ENCODE peak calls at places on chromosomes 3 and 15, in six cellular contexts. L is WTC11, P is progenitor cell of endocrine pancreas, B is glutamatergic neuron, M is left lung, O is stomach. H is an unnamed sample.

GRCh38 chr15:74302821-74303359 is 64.6 kb downstream of the CYP11A1 start:
- DNase-seq in L (peak; percentile 86), P (peak; percentile 53), B (peak; percentile 86), M (peak; percentile 63), O (peak; percentile 46), H (peak; percentile 83)

GRCh38 chr3:110995461-110996226 is 76.0 kb upstream of the NECTIN3 start:
- DNase-seq in L (no peak), P (no peak), B (no peak), M (no peak), O (no peak), H (no peak)

GRCh38 chr15:89654847-89655805 is at the start of gene KIF7:
- DNase-seq in L (peak; percentile 82), P (peak; percentile 54), B (peak; percentile 63), M (no peak), O (peak; percentile 31), H (peak; percentile 36)

GRCh38 chr3:49171775-49172500 is 540 bp downstream of the KLHDC8B start:
- DNase-seq in L (no peak), P (no peak), B (no peak), M (no peak), O (no peak), H (no peak)

GRCh38 chr3:171192176-171192854 is 165.8 kb upstream of the SLC2A2 start:
- DNase-seq in L (no peak), P (no peak), B (no peak), M (no peak), O (no peak), H (no peak)

GRCh38 chr15:38127306-38127731 is 125.3 kb upstream of the SPRED1 start:
- DNase-seq in L (no peak), P (no peak), B (no peak), M (no peak), O (no peak), H (no peak)

GRCh38 chr3:123298903-123299302 is 97.2 kb downstream of the SEC22A start:
- DNase-seq in L (no peak), P (no peak), B (no peak), M (no peak), O (no peak), H (no peak)

GRCh38 chr3:129398803-129399144 is 29.7 kb downstream of the EFCAB12 start:
- DNase-seq in L (no peak), P (no peak), B (peak; percentile 29), M (no peak), O (peak; percentile 26), H (peak; percentile 35)

GRCh38 chr3:71563827-71564226 is 19.7 kb downstream of the FOXP1 start:
- DNase-seq in L (no peak), P (no peak), B (no peak), M (no peak), O (peak; percentile 44), H (no peak)

GRCh38 chr15:36029606-36030005 is 483.6 kb upstream of the DPH6 start:
- DNase-seq in L (no peak), P (no peak), B (no peak), M (no peak), O (no peak), H (no peak)

GRCh38 chr3:57796261-57796660 is 40.2 kb downstream of the SLMAP start:
- DNase-seq in L (no peak), P (no peak), B (no peak), M (no peak), O (no peak), H (no peak)

GRCh38 chr3:74009961-74010859 is 385.5 kb upstream of the PDZRN3 start:
- DNase-seq in L (no peak), P (no peak), B (no peak), M (no peak), O (no peak), H (no peak)

GRCh38 chr3:19539488-19540395 is 391.4 kb downstream of the KCNH8 start:
- DNase-seq in L (no peak), P (no peak), B (no peak), M (no peak), O (no peak), H (no peak)

GRCh38 chr3:156417733-156418132 is 137.2 kb downstream of the SSR3 start:
- DNase-seq in L (no peak), P (no peak), B (no peak), M (no peak), O (no peak), H (no peak)

GRCh38 chr3:150449169-150449721 is 41.1 kb downstream of the TSC22D2 start:
- DNase-seq in L (no peak), P (no peak), B (no peak), M (no peak), O (no peak), H (no peak)

GRCh38 chr3:195160257-195160898 is 110.6 kb downstream of the XXYLT1 start:
- DNase-seq in L (no peak), P (no peak), B (no peak), M (no peak), O (no peak), H (no peak)

GRCh38 chr3:125602752-125603649 is 7.7 kb upstream of the OSBPL11 start:
- DNase-seq in L (no peak), P (no peak), B (no peak), M (no peak), O (no peak), H (peak; percentile 58)

GRCh38 chr15:43896543-43896942 is 69.7 kb downstream of the WDR76 start:
- DNase-seq in L (no peak), P (no peak), B (no peak), M (no peak), O (no peak), H (no peak)

DNA sequence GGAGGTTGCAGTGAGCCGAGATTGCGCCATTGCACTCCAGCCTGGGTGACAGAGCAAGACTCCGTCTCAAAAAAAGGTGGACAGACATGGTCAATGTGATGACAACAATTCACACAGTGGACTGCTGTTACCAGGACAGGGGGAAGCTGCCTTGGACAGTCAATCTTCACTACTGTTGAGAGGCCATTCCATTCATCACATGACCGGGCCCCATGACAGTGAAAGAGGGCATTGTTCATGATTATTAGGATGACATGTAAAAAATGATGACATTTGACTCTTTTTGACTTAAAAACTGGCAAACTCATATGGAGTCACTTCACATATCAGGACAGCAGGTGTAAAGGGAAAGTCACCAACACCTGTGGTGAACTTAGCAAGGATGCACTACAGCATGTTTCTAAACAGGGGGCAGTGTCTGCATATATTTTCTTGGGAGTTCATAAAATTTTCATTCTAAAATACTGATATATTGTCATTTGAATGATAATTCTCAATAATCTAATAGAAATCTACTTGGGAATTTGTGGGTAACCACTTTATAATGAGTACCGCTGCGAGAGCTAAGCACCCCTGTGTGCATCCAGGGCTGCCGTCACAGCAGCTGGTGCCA is 34.2 kb upstream of the LDHAL6B start:
- DNase-seq in L (no peak), P (no peak), B (no peak), M (no peak), O (no peak), H (no peak)
- TF ChIP-seq CTCF in L (peak; percentile 31), P (peak; percentile 24), B (peak; percentile 24), M (no peak), O (no peak), H (no peak)

GRCh38 chr3:143429628-143430514 is 310.3 kb downstream of the CHST2 start:
- DNase-seq in L (no peak), P (no peak), B (no peak), M (no peak), O (no peak), H (no peak)

GRCh38 chr3:143430582-143430981 is 311.0 kb downstream of the CHST2 start:
- DNase-seq in L (no peak), P (no peak), B (no peak), M (no peak), O (no peak), H (no peak)

GRCh38 chr3:143428351-143428750 is 308.8 kb downstream of the CHST2 start:
- DNase-seq in L (no peak), P (no peak), B (no peak), M (no peak), O (no peak), H (no peak)

GRCh38 chr3:143436231-143436930 is 316.8 kb downstream of the CHST2 start:
- DNase-seq in L (no peak), P (no peak), B (no peak), M (no peak), O (no peak), H (no peak)

GRCh38 chr3:143433787-143434378 is 314.3 kb downstream of the CHST2 start:
- DNase-seq in L (peak; percentile 44), P (no peak), B (no peak), M (no peak), O (no peak), H (peak; percentile 45)
- TF ChIP-seq CTCF in L (peak; percentile 62), P (peak; percentile 38), B (peak; percentile 45), M (peak; percentile 29), O (peak; percentile 25), H (peak; percentile 45)

DNA sequence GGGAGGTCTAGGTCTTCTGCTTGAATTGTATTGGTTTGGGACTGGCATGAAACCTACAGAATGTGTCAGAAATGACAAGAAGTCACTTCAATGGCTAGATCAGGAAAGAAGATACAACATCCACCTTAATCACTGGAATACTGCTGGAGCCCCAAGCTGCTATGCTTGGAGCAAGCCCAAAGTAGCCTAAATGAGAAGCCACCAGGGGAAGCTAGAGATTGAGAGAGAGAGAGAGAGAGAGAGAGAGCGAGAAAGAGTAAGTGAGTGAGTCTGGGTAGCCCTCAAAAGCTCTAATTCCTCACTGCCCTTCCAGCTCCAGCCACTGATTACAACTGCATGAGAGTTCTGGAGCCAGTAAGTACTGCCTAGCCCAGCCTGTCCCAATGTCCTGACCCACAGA is 529.2 kb upstream of the GOLIM4 start:
- DNase-seq in L (no peak), P (no peak), B (no peak), M (no peak), O (no peak), H (no peak)
- TF ChIP-seq CTCF in L (no peak), P (no peak), B (no peak), M (no peak), O (no peak), H (no peak)

GRCh38 chr3:146589899-146590508 is 15.1 kb downstream of the PLSCR5 start:
- DNase-seq in L (no peak), P (no peak), B (no peak), M (no peak), O (no peak), H (peak; percentile 64)

GRCh38 chr3:146598486-146598885 is 6.7 kb downstream of the PLSCR5 start:
- DNase-seq in L (no peak), P (no peak), B (no peak), M (no peak), O (no peak), H (no peak)

GRCh38 chr3:146593776-146594175 is 11.4 kb downstream of the PLSCR5 start:
- DNase-seq in L (no peak), P (no peak), B (no peak), M (no peak), O (no peak), H (no peak)

GRCh38 chr3:146590521-146590920 is 14.6 kb downstream of the PLSCR5 start:
- DNase-seq in L (no peak), P (no peak), B (no peak), M (no peak), O (no peak), H (no peak)

DNA sequence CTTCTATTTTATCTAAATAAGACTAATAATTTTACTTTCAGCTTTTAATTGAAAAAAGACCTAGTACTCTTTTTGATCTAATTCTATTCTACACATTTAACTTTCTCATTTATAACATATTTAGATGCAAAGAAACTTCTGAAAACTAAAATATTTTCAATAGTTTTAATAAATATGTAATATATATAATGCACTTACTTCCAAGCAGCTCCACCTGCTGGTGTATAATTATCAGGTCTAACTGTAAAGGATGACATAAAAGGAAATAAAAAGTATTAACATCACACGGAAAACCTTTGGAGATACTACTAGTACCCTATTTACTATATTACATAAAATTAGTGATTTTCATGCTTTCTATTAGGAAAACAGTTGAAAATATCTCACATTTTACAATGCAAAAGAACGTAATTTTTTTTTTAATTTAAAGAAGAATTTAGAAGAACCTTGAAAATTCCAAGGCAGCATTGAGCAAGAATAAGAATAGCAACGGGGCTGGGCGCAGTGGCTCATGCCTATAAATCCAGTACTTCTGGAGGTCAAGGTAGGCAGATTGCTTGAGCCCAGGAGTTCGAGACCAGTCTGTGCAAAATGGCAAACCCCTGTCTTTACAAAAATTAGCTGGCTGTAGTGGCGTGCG is 10.2 kb downstream of the PLSCR5 start:
- DNase-seq in L (no peak), P (no peak), B (no peak), M (no peak), O (no peak), H (no peak)
- TF ChIP-seq CTCF in L (peak; percentile 20), P (peak; percentile 58), B (peak; percentile 62), M (peak; percentile 22), O (peak; percentile 29), H (peak; percentile 59)